ENCODE peak calls at places on chromosomes 11 and 22, in six cellular contexts. One of them, this sample, is unnamed.

GRCh38 chr11:1834791-1835670 is at the start of gene SYT8:
- DNase-seq in tibial nerve: no peak
- DNase-seq in lung: no peak
- DNase-seq in AG04450: no peak
- DNase-seq in RWPE1: no peak
- DNase-seq in SJCRH30: peak; percentile 45
- DNase-seq in this sample: no peak

GRCh38 chr11:30106222-30106621 is 89.4 kb upstream of the KCNA4 start:
- DNase-seq in tibial nerve: no peak
- DNase-seq in lung: no peak
- DNase-seq in AG04450: no peak
- DNase-seq in RWPE1: no peak
- DNase-seq in SJCRH30: no peak
- DNase-seq in this sample: no peak

GRCh38 chr11:108895579-108896480 is 231.0 kb downstream of the DDX10 start:
- DNase-seq in tibial nerve: no peak
- DNase-seq in lung: no peak
- DNase-seq in AG04450: no peak
- DNase-seq in RWPE1: peak; percentile 54
- DNase-seq in SJCRH30: no peak
- DNase-seq in this sample: no peak

GRCh38 chr11:29527391-29527936 is 489.4 kb downstream of the KCNA4 start:
- DNase-seq in tibial nerve: no peak
- DNase-seq in lung: no peak
- DNase-seq in AG04450: peak; percentile 4
- DNase-seq in RWPE1: peak; percentile 49
- DNase-seq in SJCRH30: peak; percentile 9
- DNase-seq in this sample: no peak

GRCh38 chr11:40434941-40435340 is 1024.5 kb downstream of the LRRC4C start:
- DNase-seq in tibial nerve: no peak
- DNase-seq in lung: no peak
- DNase-seq in AG04450: no peak
- DNase-seq in RWPE1: no peak
- DNase-seq in SJCRH30: no peak
- DNase-seq in this sample: no peak

GRCh38 chr11:63537293-63538101 is 889 bp downstream of the PLAAT4 start:
- DNase-seq in tibial nerve: peak; percentile 47
- DNase-seq in lung: peak; percentile 74
- DNase-seq in AG04450: no peak
- DNase-seq in RWPE1: no peak
- DNase-seq in SJCRH30: no peak
- DNase-seq in this sample: no peak

GRCh38 chr11:74339619-74340018 is 28.2 kb upstream of the P4HA3 start:
- DNase-seq in tibial nerve: no peak
- DNase-seq in lung: no peak
- DNase-seq in AG04450: no peak
- DNase-seq in RWPE1: no peak
- DNase-seq in SJCRH30: no peak
- DNase-seq in this sample: no peak

GRCh38 chr22:41976070-41976901 is 7.0 kb downstream of the SEPTIN3 start:
- DNase-seq in tibial nerve: no peak
- DNase-seq in lung: no peak
- DNase-seq in AG04450: no peak
- DNase-seq in RWPE1: peak; percentile 15
- DNase-seq in SJCRH30: peak; percentile 21
- DNase-seq in this sample: peak; percentile 23

GRCh38 chr11:128551641-128552335 is 35.6 kb downstream of the ETS1 start:
- DNase-seq in tibial nerve: no peak
- DNase-seq in lung: no peak
- DNase-seq in AG04450: no peak
- DNase-seq in RWPE1: no peak
- DNase-seq in SJCRH30: no peak
- DNase-seq in this sample: no peak

GRCh38 chr22:28440517-28441366 is 238.9 kb downstream of the TTC28 start:
- DNase-seq in tibial nerve: no peak
- DNase-seq in lung: no peak
- DNase-seq in AG04450: no peak
- DNase-seq in RWPE1: no peak
- DNase-seq in SJCRH30: no peak
- DNase-seq in this sample: no peak

GRCh38 chr22:36277482-36278291 is 24.8 kb downstream of the APOL1 start:
- DNase-seq in tibial nerve: peak; percentile 23
- DNase-seq in lung: peak; percentile 56
- DNase-seq in AG04450: peak; percentile 29
- DNase-seq in RWPE1: peak; percentile 64
- DNase-seq in SJCRH30: peak; percentile 63
- DNase-seq in this sample: peak; percentile 57

GRCh38 chr11:11677672-11678356 is 56.0 kb upstream of the GALNT18 start:
- DNase-seq in tibial nerve: no peak
- DNase-seq in lung: no peak
- DNase-seq in AG04450: no peak
- DNase-seq in RWPE1: no peak
- DNase-seq in SJCRH30: no peak
- DNase-seq in this sample: no peak

GRCh38 chr22:42797021-42797420 is 60.1 kb downstream of the ARFGAP3 start:
- DNase-seq in tibial nerve: no peak
- DNase-seq in lung: no peak
- DNase-seq in AG04450: no peak
- DNase-seq in RWPE1: no peak
- DNase-seq in SJCRH30: no peak
- DNase-seq in this sample: no peak

GRCh38 chr22:38433871-38434270 is 21.1 kb downstream of the KCNJ4 start:
- DNase-seq in tibial nerve: no peak
- DNase-seq in lung: no peak
- DNase-seq in AG04450: no peak
- DNase-seq in RWPE1: no peak
- DNase-seq in SJCRH30: no peak
- DNase-seq in this sample: no peak
- H3K27ac ChIP-seq in tibial nerve: no peak overlapping the region
- H3K27ac ChIP-seq in lung: no peak overlapping the region
- H3K27ac ChIP-seq in AG04450: no peak overlapping the region
- H3K27ac ChIP-seq in RWPE1: no peak overlapping the region
- H3K27ac ChIP-seq in SJCRH30: no peak overlapping the region
- H3K27ac ChIP-seq in this sample: no peak overlapping the region

DNA sequence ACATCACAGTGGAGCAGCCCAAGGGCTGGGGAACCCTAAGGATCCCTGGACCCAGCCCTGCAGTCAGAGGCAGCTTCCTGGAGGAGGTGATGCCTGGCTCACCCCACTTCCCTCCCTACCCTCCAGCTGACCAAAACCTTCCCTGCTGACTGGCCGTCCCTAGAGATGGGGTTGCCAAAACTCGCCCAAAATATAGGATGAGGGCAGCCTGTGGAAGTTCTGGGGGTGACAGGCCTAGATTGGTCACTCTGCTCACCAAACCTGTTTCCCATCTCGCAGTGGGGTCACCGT is 35.0 kb upstream of the PPARA start:
- DNase-seq in tibial nerve: no peak
- DNase-seq in lung: no peak
- DNase-seq in AG04450: no peak
- DNase-seq in RWPE1: no peak
- DNase-seq in SJCRH30: no peak
- DNase-seq in this sample: no peak
- H3K27ac ChIP-seq in tibial nerve: peak overlapping the region; percentile 88
- H3K27ac ChIP-seq in lung: peak overlapping the region; percentile 84
- H3K27ac ChIP-seq in AG04450: peak overlapping the region; percentile 57
- H3K27ac ChIP-seq in RWPE1: peak overlapping the region; percentile 99
- H3K27ac ChIP-seq in SJCRH30: no peak overlapping the region
- H3K27ac ChIP-seq in this sample: no peak overlapping the region

GRCh38 chr11:26905368-26905767 is 88.5 kb upstream of the FIBIN start:
- DNase-seq in tibial nerve: no peak
- DNase-seq in lung: no peak
- DNase-seq in AG04450: no peak
- DNase-seq in RWPE1: peak; percentile 7
- DNase-seq in SJCRH30: peak; percentile 75
- DNase-seq in this sample: no peak

GRCh38 chr11:26904114-26904513 is 89.8 kb upstream of the FIBIN start:
- DNase-seq in tibial nerve: no peak
- DNase-seq in lung: no peak
- DNase-seq in AG04450: no peak
- DNase-seq in RWPE1: no peak
- DNase-seq in SJCRH30: peak; percentile 5
- DNase-seq in this sample: no peak

GRCh38 chr11:26909429-26910009 is 84.4 kb upstream of the FIBIN start:
- DNase-seq in tibial nerve: no peak
- DNase-seq in lung: no peak
- DNase-seq in AG04450: no peak
- DNase-seq in RWPE1: no peak
- DNase-seq in SJCRH30: no peak
- DNase-seq in this sample: no peak

GRCh38 chr11:26901162-26901561 is 92.8 kb upstream of the FIBIN start:
- DNase-seq in tibial nerve: no peak
- DNase-seq in lung: no peak
- DNase-seq in AG04450: no peak
- DNase-seq in RWPE1: no peak
- DNase-seq in SJCRH30: no peak
- DNase-seq in this sample: no peak

DNA sequence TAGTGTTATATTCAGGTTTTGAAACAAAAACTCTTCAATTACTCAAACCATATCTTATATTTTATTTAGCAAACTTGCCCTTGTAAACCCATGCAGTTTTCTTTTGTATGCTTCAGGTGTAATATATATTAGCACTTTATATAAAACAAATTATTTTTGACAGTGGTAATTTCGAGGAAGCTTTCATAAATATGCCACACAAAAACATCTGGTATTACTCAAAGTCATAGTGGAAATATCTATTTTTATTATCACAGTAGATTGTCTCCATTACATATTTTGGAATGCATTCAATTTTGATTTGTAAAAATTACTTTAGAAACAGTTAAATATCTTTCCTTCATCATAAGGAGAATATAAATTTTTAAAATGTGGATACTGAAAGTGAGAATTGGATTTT is 89.1 kb upstream of the FIBIN start:
- DNase-seq in tibial nerve: no peak
- DNase-seq in lung: no peak
- DNase-seq in AG04450: no peak
- DNase-seq in RWPE1: no peak
- DNase-seq in SJCRH30: no peak
- DNase-seq in this sample: no peak
- H3K27ac ChIP-seq in tibial nerve: no peak overlapping the region
- H3K27ac ChIP-seq in lung: no peak overlapping the region
- H3K27ac ChIP-seq in AG04450: no peak overlapping the region
- H3K27ac ChIP-seq in RWPE1: no peak overlapping the region
- H3K27ac ChIP-seq in SJCRH30: peak overlapping the region; percentile 24
- H3K27ac ChIP-seq in this sample: no peak overlapping the region

GRCh38 chr11:96050435-96051182 is 126.7 kb upstream of the MTMR2 start:
- DNase-seq in tibial nerve: no peak
- DNase-seq in lung: no peak
- DNase-seq in AG04450: no peak
- DNase-seq in RWPE1: no peak
- DNase-seq in SJCRH30: no peak
- DNase-seq in this sample: no peak
- H3K27ac ChIP-seq in tibial nerve: no peak overlapping the region
- H3K27ac ChIP-seq in lung: no peak overlapping the region
- H3K27ac ChIP-seq in AG04450: no peak overlapping the region
- H3K27ac ChIP-seq in RWPE1: no peak overlapping the region
- H3K27ac ChIP-seq in SJCRH30: no peak overlapping the region
- H3K27ac ChIP-seq in this sample: no peak overlapping the region

GRCh38 chr22:17724241-17724640 is 50.0 kb downstream of the BID start:
- DNase-seq in tibial nerve: no peak
- DNase-seq in lung: no peak
- DNase-seq in AG04450: no peak
- DNase-seq in RWPE1: no peak
- DNase-seq in SJCRH30: peak; percentile 50
- DNase-seq in this sample: no peak

GRCh38 chr22:17725465-17725800 is 48.8 kb downstream of the BID start:
- DNase-seq in tibial nerve: no peak
- DNase-seq in lung: no peak
- DNase-seq in AG04450: no peak
- DNase-seq in RWPE1: no peak
- DNase-seq in SJCRH30: no peak
- DNase-seq in this sample: no peak

GRCh38 chr22:17726561-17727243 is 47.6 kb downstream of the BID start:
- DNase-seq in tibial nerve: no peak
- DNase-seq in lung: no peak
- DNase-seq in AG04450: peak; percentile 27
- DNase-seq in RWPE1: no peak
- DNase-seq in SJCRH30: no peak
- DNase-seq in this sample: no peak

GRCh38 chr22:17727244-17727892 is 46.9 kb downstream of the BID start:
- DNase-seq in tibial nerve: no peak
- DNase-seq in lung: no peak
- DNase-seq in AG04450: no peak
- DNase-seq in RWPE1: no peak
- DNase-seq in SJCRH30: no peak
- DNase-seq in this sample: no peak

GRCh38 chr22:17724678-17725464 is 49.4 kb downstream of the BID start:
- DNase-seq in tibial nerve: no peak
- DNase-seq in lung: no peak
- DNase-seq in AG04450: no peak
- DNase-seq in RWPE1: no peak
- DNase-seq in SJCRH30: peak; percentile 88
- DNase-seq in this sample: no peak
- H3K27ac ChIP-seq in tibial nerve: peak overlapping the region; percentile 46
- H3K27ac ChIP-seq in lung: peak overlapping the region; percentile 20
- H3K27ac ChIP-seq in AG04450: no peak overlapping the region
- H3K27ac ChIP-seq in RWPE1: no peak overlapping the region
- H3K27ac ChIP-seq in SJCRH30: peak overlapping the region; percentile 72
- H3K27ac ChIP-seq in this sample: no peak overlapping the region

DNA sequence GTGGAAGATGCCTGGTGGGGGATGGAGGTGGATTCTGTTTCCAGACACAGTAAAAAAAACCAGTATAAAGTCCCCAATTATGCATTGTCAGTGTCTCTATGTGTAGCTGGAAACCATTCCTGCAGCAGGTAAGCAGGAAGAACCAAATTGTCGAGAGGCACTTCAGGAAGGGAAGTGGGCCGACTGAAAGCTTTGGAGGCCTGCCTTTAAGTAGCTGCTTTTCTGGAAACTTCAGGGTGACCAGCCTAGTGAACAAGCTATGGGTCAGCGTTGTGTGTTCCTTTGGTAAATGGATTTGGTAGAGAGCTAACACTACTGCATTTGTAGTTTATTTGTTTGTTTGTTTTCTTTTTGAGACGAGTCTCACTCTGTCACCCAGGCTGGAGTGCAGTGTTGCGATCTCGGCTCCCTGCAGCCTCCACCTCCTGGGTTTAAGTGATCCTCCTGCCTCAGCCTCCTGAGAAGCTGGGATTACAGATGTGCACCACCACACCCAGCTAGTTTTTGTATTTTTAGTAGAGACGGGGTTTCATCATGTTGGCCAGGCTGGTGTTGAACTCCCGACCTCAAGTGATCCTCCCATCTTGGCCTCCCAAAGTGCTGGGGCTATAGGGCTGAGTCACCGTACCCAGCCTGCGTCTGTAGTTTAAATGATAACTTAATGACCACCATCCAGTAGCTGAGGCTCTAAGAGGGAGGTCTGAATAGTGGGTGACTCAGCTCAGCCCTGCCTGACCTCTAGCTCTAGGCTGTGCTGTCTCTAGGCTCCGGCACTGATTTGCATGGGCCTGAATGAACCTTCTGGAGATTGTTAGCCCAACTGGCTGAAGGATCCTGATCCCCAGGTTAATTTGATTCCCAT is 12.8 kb downstream of the PTPRJ start:
- DNase-seq in tibial nerve: no peak
- DNase-seq in lung: no peak
- DNase-seq in AG04450: no peak
- DNase-seq in RWPE1: no peak
- DNase-seq in SJCRH30: no peak
- DNase-seq in this sample: no peak
- H3K27ac ChIP-seq in tibial nerve: no peak overlapping the region
- H3K27ac ChIP-seq in lung: no peak overlapping the region
- H3K27ac ChIP-seq in AG04450: peak overlapping the region; percentile 11
- H3K27ac ChIP-seq in RWPE1: no peak overlapping the region
- H3K27ac ChIP-seq in SJCRH30: no peak overlapping the region
- H3K27ac ChIP-seq in this sample: no peak overlapping the region

GRCh38 chr22:40922484-40923303 is 28.5 kb upstream of the RBX1 start:
- DNase-seq in tibial nerve: no peak
- DNase-seq in lung: no peak
- DNase-seq in AG04450: peak; percentile 41
- DNase-seq in RWPE1: peak; percentile 13
- DNase-seq in SJCRH30: peak; percentile 74
- DNase-seq in this sample: peak; percentile 61
- H3K27ac ChIP-seq in tibial nerve: peak overlapping the region; percentile 66
- H3K27ac ChIP-seq in lung: no peak overlapping the region
- H3K27ac ChIP-seq in AG04450: no peak overlapping the region
- H3K27ac ChIP-seq in RWPE1: no peak overlapping the region
- H3K27ac ChIP-seq in SJCRH30: no peak overlapping the region
- H3K27ac ChIP-seq in this sample: no peak overlapping the region

This sample was measured in CD8-positive, alpha-beta memory T cell.